ENCODE peak calls at places on chromosomes 1 and 21, in five cellular contexts. One of them, this sample, is unnamed.
A peak's percentile ranks its signal among the peaks of the same experiment; 100 is the strongest.

GRCh38 chr1:223486366-223486765 is 93.2 kb downstream of the CCDC185 start:
- DNase-seq in EL: no peak
- DNase-seq in testis: no peak
- DNase-seq in neural crest cell: no peak
- DNase-seq in effector CD4-positive, alpha-beta T cell: no peak
- DNase-seq in this sample: no peak

GRCh38 chr1:2504224-2504948 is 22.0 kb downstream of the PANK4 start:
- DNase-seq in EL: no peak
- DNase-seq in effector CD4-positive, alpha-beta T cell: no peak
- DNase-seq in neural crest cell: no peak
- DNase-seq in testis: no peak
- DNase-seq in this sample: no peak

GRCh38 chr1:54537611-54538010 is 10.4 kb upstream of the ACOT11 start:
- DNase-seq in EL: no peak
- DNase-seq in testis: no peak
- DNase-seq in neural crest cell: no peak
- DNase-seq in effector CD4-positive, alpha-beta T cell: no peak
- DNase-seq in this sample: no peak

GRCh38 chr1:226402615-226403521 is 5.0 kb downstream of the PARP1 start:
- DNase-seq in effector CD4-positive, alpha-beta T cell: no peak
- DNase-seq in EL: no peak
- DNase-seq in testis: no peak
- DNase-seq in neural crest cell: no peak
- DNase-seq in this sample: peak; percentile 51

GRCh38 chr1:29932626-29933025 is 696.3 kb downstream of the PTPRU start:
- DNase-seq in testis: no peak
- DNase-seq in effector CD4-positive, alpha-beta T cell: no peak
- DNase-seq in EL: no peak
- DNase-seq in neural crest cell: no peak
- DNase-seq in this sample: no peak

GRCh38 chr1:66270122-66270812 is 263.7 kb upstream of the SGIP1 start:
- DNase-seq in neural crest cell: no peak
- DNase-seq in effector CD4-positive, alpha-beta T cell: no peak
- DNase-seq in testis: no peak
- DNase-seq in EL: no peak
- DNase-seq in this sample: no peak

GRCh38 chr1:192489046-192489445 is 86.5 kb upstream of the RGS1 start:
- DNase-seq in effector CD4-positive, alpha-beta T cell: no peak
- DNase-seq in testis: no peak
- DNase-seq in neural crest cell: no peak
- DNase-seq in EL: peak; percentile 60
- DNase-seq in this sample: no peak

GRCh38 chr1:177948336-177948972 is 21.4 kb downstream of the SEC16B start:
- DNase-seq in EL: peak; percentile 72
- DNase-seq in testis: peak; percentile 71
- DNase-seq in neural crest cell: peak; percentile 64
- DNase-seq in effector CD4-positive, alpha-beta T cell: no peak
- DNase-seq in this sample: peak; percentile 69

GRCh38 chr1:168230709-168231108 is 4.9 kb downstream of the SFT2D2 start:
- DNase-seq in EL: no peak
- DNase-seq in neural crest cell: no peak
- DNase-seq in effector CD4-positive, alpha-beta T cell: no peak
- DNase-seq in testis: no peak
- DNase-seq in this sample: no peak

GRCh38 chr1:227786673-227787512 is 28.6 kb upstream of the PRSS38 start:
- DNase-seq in effector CD4-positive, alpha-beta T cell: no peak
- DNase-seq in EL: no peak
- DNase-seq in neural crest cell: no peak
- DNase-seq in testis: no peak
- DNase-seq in this sample: peak; percentile 57

GRCh38 chr1:202704601-202705000 is 5.7 kb downstream of the SYT2 start:
- DNase-seq in effector CD4-positive, alpha-beta T cell: no peak
- DNase-seq in testis: no peak
- DNase-seq in EL: no peak
- DNase-seq in neural crest cell: no peak
- DNase-seq in this sample: no peak

GRCh38 chr1:155086182-155086741 is 7.6 kb downstream of the EFNA3 start:
- DNase-seq in testis: peak; percentile 84
- DNase-seq in neural crest cell: peak; percentile 83
- DNase-seq in effector CD4-positive, alpha-beta T cell: peak; percentile 76
- DNase-seq in EL: peak; percentile 56
- DNase-seq in this sample: no peak

GRCh38 chr1:85200367-85200869 is 398 bp downstream of the SYDE2 start:
- DNase-seq in testis: peak; percentile 45
- DNase-seq in EL: peak; percentile 42
- DNase-seq in neural crest cell: peak; percentile 52
- DNase-seq in effector CD4-positive, alpha-beta T cell: peak; percentile 15
- DNase-seq in this sample: peak; percentile 61

GRCh38 chr1:102191723-102192122 is 195.0 kb upstream of the OLFM3 start:
- DNase-seq in EL: peak; percentile 26
- DNase-seq in effector CD4-positive, alpha-beta T cell: no peak
- DNase-seq in testis: peak; percentile 42
- DNase-seq in neural crest cell: peak; percentile 5
- DNase-seq in this sample: no peak

GRCh38 chr1:44515416-44515815 is 110.4 kb downstream of the RNF220 start:
- DNase-seq in neural crest cell: no peak
- DNase-seq in effector CD4-positive, alpha-beta T cell: no peak
- DNase-seq in testis: no peak
- DNase-seq in EL: peak; percentile 28
- DNase-seq in this sample: no peak

GRCh38 chr1:12565094-12565965 is 52.7 kb downstream of the DHRS3 start:
- DNase-seq in effector CD4-positive, alpha-beta T cell: no peak
- DNase-seq in EL: no peak
- DNase-seq in neural crest cell: no peak
- DNase-seq in testis: no peak
- DNase-seq in this sample: no peak

GRCh38 chr1:59298710-59299346 is 1.9 kb downstream of the FGGY start:
- DNase-seq in testis: no peak
- DNase-seq in EL: peak; percentile 82
- DNase-seq in effector CD4-positive, alpha-beta T cell: no peak
- DNase-seq in neural crest cell: no peak
- DNase-seq in this sample: no peak

GRCh38 chr21:45584786-45585185 is 42.5 kb upstream of the SLC19A1 start:
- DNase-seq in effector CD4-positive, alpha-beta T cell: no peak
- DNase-seq in EL: no peak
- DNase-seq in neural crest cell: no peak
- DNase-seq in testis: no peak
- DNase-seq in this sample: peak; percentile 21

GRCh38 chr1:1827456-1827855 is 49.2 kb upstream of the NADK start:
- DNase-seq in effector CD4-positive, alpha-beta T cell: no peak
- DNase-seq in neural crest cell: no peak
- DNase-seq in testis: no peak
- DNase-seq in EL: no peak
- DNase-seq in this sample: no peak

GRCh38 chr1:53369034-53369750 is 41.3 kb upstream of the LRP8 start:
- DNase-seq in effector CD4-positive, alpha-beta T cell: no peak
- DNase-seq in EL: no peak
- DNase-seq in testis: peak; percentile 21
- DNase-seq in neural crest cell: no peak
- DNase-seq in this sample: peak; percentile 39

GRCh38 chr21:42644223-42645208 is 8.9 kb upstream of the PDE9A start:
- DNase-seq in testis: no peak
- DNase-seq in neural crest cell: no peak
- DNase-seq in EL: no peak
- DNase-seq in effector CD4-positive, alpha-beta T cell: no peak
- DNase-seq in this sample: no peak

GRCh38 chr1:207867136-207868081 is 43.5 kb downstream of the CD34 start:
- DNase-seq in testis: peak; percentile 33
- DNase-seq in EL: no peak
- DNase-seq in neural crest cell: no peak
- DNase-seq in effector CD4-positive, alpha-beta T cell: no peak
- DNase-seq in this sample: peak; percentile 69

GRCh38 chr1:53069265-53069662 is 7.3 kb downstream of the PODN start:
- DNase-seq in EL: no peak
- DNase-seq in testis: no peak
- DNase-seq in neural crest cell: no peak
- DNase-seq in effector CD4-positive, alpha-beta T cell: no peak
- DNase-seq in this sample: peak; percentile 49

GRCh38 chr1:91814448-91814847 is 71.5 kb downstream of the TGFBR3 start:
- DNase-seq in neural crest cell: no peak
- DNase-seq in testis: no peak
- DNase-seq in effector CD4-positive, alpha-beta T cell: no peak
- DNase-seq in EL: no peak
- DNase-seq in this sample: no peak

GRCh38 chr1:236156512-236157208 is 14.3 kb downstream of the GPR137B start:
- DNase-seq in testis: no peak
- DNase-seq in effector CD4-positive, alpha-beta T cell: peak; percentile 16
- DNase-seq in neural crest cell: no peak
- DNase-seq in EL: no peak
- DNase-seq in this sample: no peak

GRCh38 chr1:2290595-2291510 is 62.7 kb downstream of the SKI start:
- DNase-seq in testis: peak; percentile 82
- DNase-seq in EL: peak; percentile 99
- DNase-seq in effector CD4-positive, alpha-beta T cell: peak; percentile 68
- DNase-seq in neural crest cell: no peak
- DNase-seq in this sample: peak; percentile 91

GRCh38 chr21:41316641-41317392 is at the start of gene FAM3B:
- DNase-seq in neural crest cell: no peak
- DNase-seq in testis: no peak
- DNase-seq in effector CD4-positive, alpha-beta T cell: no peak
- DNase-seq in EL: no peak
- DNase-seq in this sample: no peak

GRCh38 chr1:157347508-157347907 is 204.8 kb downstream of the FCRL5 start:
- DNase-seq in effector CD4-positive, alpha-beta T cell: no peak
- DNase-seq in testis: no peak
- DNase-seq in EL: no peak
- DNase-seq in neural crest cell: no peak
- DNase-seq in this sample: no peak

GRCh38 chr21:34801519-34802132 is 132.8 kb downstream of the CLIC6 start:
- DNase-seq in testis: no peak
- DNase-seq in neural crest cell: no peak
- DNase-seq in EL: peak; percentile 31
- DNase-seq in effector CD4-positive, alpha-beta T cell: no peak
- DNase-seq in this sample: no peak